ENCODE peak calls at places on chromosome 21, in ten cellular contexts. M, G, R, X, H, A, S, T, P and U are unnamed samples.

GRCh38 chr21:45894107-45894810 is 87.3 kb upstream of the COL6A1 start:
- DNase-seq in T (no peak), X (no peak), S (no peak), G (no peak), M (no peak), A (peak; percentile 49), P (peak; percentile 77), H (no peak), R (no peak), U (peak; percentile 60)

GRCh38 chr21:30257773-30258172 is 25.0 kb downstream of the KRTAP24-1 start:
- DNase-seq in T (no peak), H (no peak), R (no peak), P (no peak), X (no peak), G (no peak), M (no peak), A (peak; percentile 9), S (no peak), U (peak; percentile 76)

GRCh38 chr21:45542242-45542666 is at the start of gene SLC19A1:
- DNase-seq in S (peak; percentile 99), M (peak; percentile 69), H (peak; percentile 70), G (peak; percentile 90), A (no peak), T (peak; percentile 76), X (peak; percentile 78), R (no peak), P (peak; percentile 93), U (peak; percentile 43)

GRCh38 chr21:25907573-25908275 is 173.0 kb downstream of the GABPA start:
- DNase-seq in T (no peak), S (no peak), R (no peak), A (no peak), X (no peak), G (no peak), H (no peak), M (no peak), P (no peak), U (no peak)

GRCh38 chr21:36735724-36736310 is 36.9 kb downstream of the SIM2 start:
- DNase-seq in M (no peak), P (no peak), G (peak; percentile 66), S (no peak), T (no peak), X (no peak), R (no peak), H (no peak), A (no peak), U (no peak)

GRCh38 chr21:36134820-36135390 is at the start of gene CBR3:
- DNase-seq in H (peak; percentile 68), P (peak; percentile 85), G (no peak), S (peak; percentile 55), T (peak; percentile 76), X (peak; percentile 87), R (no peak), M (peak; percentile 22), A (peak; percentile 81), U (peak; percentile 61)

GRCh38 chr21:43853851-43854772 is 10.9 kb upstream of the AGPAT3 start:
- DNase-seq in M (no peak), G (no peak), X (no peak), T (no peak), R (no peak), H (no peak), S (no peak), P (no peak), A (no peak), U (no peak)

GRCh38 chr21:28537371-28538079 is 455.2 kb downstream of the LTN1 start:
- DNase-seq in X (no peak), S (no peak), M (no peak), P (no peak), H (no peak), T (no peak), R (no peak), G (no peak), A (peak; percentile 97), U (peak; percentile 22)

GRCh38 chr21:34670220-34670961 is 1.6 kb downstream of the CLIC6 start:
- DNase-seq in G (no peak), R (no peak), S (peak; percentile 69), T (no peak), M (no peak), P (no peak), H (no peak), A (no peak), X (no peak), U (no peak)

GRCh38 chr21:39452207-39452964 is 616 bp downstream of the SH3BGR start:
- DNase-seq in T (no peak), A (no peak), R (no peak), G (no peak), H (no peak), P (no peak), M (no peak), S (no peak), X (no peak), U (peak; percentile 43)

GRCh38 chr21:45838636-45839035 is 142.9 kb upstream of the COL6A1 start:
- DNase-seq in H (no peak), S (no peak), A (no peak), P (no peak), G (no peak), R (no peak), M (no peak), T (no peak), X (no peak), U (peak; percentile 23)

GRCh38 chr21:45906859-45907258 is 74.7 kb upstream of the COL6A1 start:
- DNase-seq in A (no peak), M (no peak), S (no peak), X (no peak), H (no peak), P (no peak), G (no peak), R (no peak), T (no peak), U (no peak)

GRCh38 chr21:15692711-15693110 is 37.1 kb upstream of the USP25 start:
- DNase-seq in H (no peak), X (no peak), M (no peak), A (no peak), P (no peak), G (no peak), S (no peak), T (no peak), R (no peak), U (no peak)

GRCh38 chr21:42384999-42385398 is 10.9 kb downstream of the TMPRSS3 start:
- DNase-seq in A (no peak), M (no peak), X (no peak), S (no peak), P (no peak), G (no peak), H (no peak), T (no peak), R (no peak), U (no peak)

GRCh38 chr21:44549525-44550211 is 1.6 kb downstream of the KRTAP10-2 start:
- DNase-seq in P (no peak), S (no peak), H (no peak), A (no peak), X (peak; percentile 21), T (no peak), M (no peak), R (no peak), G (no peak), U (no peak)

GRCh38 chr21:38487906-38488639 is 10.2 kb downstream of the ERG start:
- DNase-seq in S (no peak), X (no peak), P (no peak), A (no peak), R (no peak), M (no peak), H (no peak), T (no peak), G (no peak), U (peak; percentile 22)

GRCh38 chr21:29499734-29500343 is 201.1 kb downstream of the BACH1 start:
- DNase-seq in S (no peak), R (no peak), P (no peak), T (peak; percentile 10), M (no peak), A (no peak), G (no peak), H (peak; percentile 3), X (no peak), U (peak; percentile 29)

GRCh38 chr21:35099310-35099709 is 50.2 kb upstream of the RUNX1 start:
- DNase-seq in A (no peak), M (no peak), R (no peak), X (no peak), S (no peak), P (no peak), G (no peak), T (no peak), H (no peak), U (no peak)

GRCh38 chr21:42677339-42678117 is 24.1 kb downstream of the PDE9A start:
- DNase-seq in H (no peak), R (no peak), S (no peak), G (no peak), A (peak; percentile 39), T (no peak), X (no peak), M (no peak), P (no peak), U (peak; percentile 70)